ENCODE peak calls at places on chromosomes 7 and 10, in nine cellular contexts. U is left cardiac atrium; C is activated CD8-positive, alpha-beta T cell treated with anti-CD3 and anti-CD28 coated beads, Interleukin-2, amount 10 ng/mL, durations not matched to agents 7 days and 5 days; P is CD8-positive, alpha-beta T cell; A is aorta; O is HCT116; V is left lobe of liver; K is thoracic aorta; Z is activated T-cell treated with anti-CD3 and anti-CD28 coated beads, Interleukin-2, amount 50 U/mL, for 4 hours. N is an unnamed sample.

GRCh38 chr10:32961892-32962369 is 3.9 kb upstream of the ITGB1 start:
- ATAC-seq in V (no peak), C (no peak), A (peak; percentile 55), P (no peak), Z (no peak), K (peak; percentile 89), U (no peak), O (peak; percentile 46), N (peak; percentile 67)

GRCh38 chr10:3902809-3903410 is 117.9 kb upstream of the KLF6 start:
- ATAC-seq in K (no peak), A (no peak), Z (peak; percentile 61), P (peak; percentile 37), U (no peak), O (no peak), C (no peak), V (no peak), N (peak; percentile 57)

GRCh38 chr7:133349101-133349500 is 96.2 kb downstream of the EXOC4 start:
- ATAC-seq in A (no peak), P (no peak), Z (no peak), V (no peak), K (no peak), U (no peak), C (no peak), O (no peak), N (no peak)

GRCh38 chr10:116688241-116688711 is 54.1 kb downstream of the HSPA12A start:
- ATAC-seq in K (no peak), O (no peak), C (no peak), U (peak; percentile 72), P (no peak), Z (no peak), V (no peak), A (peak; percentile 33), N (peak; percentile 54)

GRCh38 chr7:148456351-148456750 is 134.2 kb upstream of the C7orf33 start:
- ATAC-seq in P (no peak), Z (no peak), U (no peak), A (no peak), C (no peak), V (no peak), O (no peak), K (no peak), N (no peak)

GRCh38 chr7:70153946-70154345 is 555.7 kb downstream of the AUTS2 start:
- ATAC-seq in Z (no peak), A (no peak), K (no peak), U (no peak), P (no peak), C (no peak), O (no peak), V (no peak), N (no peak)

GRCh38 chr7:116783666-116784318 is 78.6 kb upstream of the CAPZA2 start:
- ATAC-seq in V (no peak), A (no peak), Z (no peak), C (no peak), U (no peak), K (no peak), O (no peak), P (no peak), N (no peak)

GRCh38 chr10:4263281-4263921 is 478.4 kb upstream of the KLF6 start:
- ATAC-seq in Z (no peak), U (no peak), K (no peak), O (no peak), P (no peak), C (no peak), A (peak; percentile 47), V (peak; percentile 81), N (no peak)

GRCh38 chr7:123798527-123799188 is 46.3 kb upstream of the HYAL4 start:
- ATAC-seq in U (no peak), P (no peak), V (no peak), Z (no peak), C (no peak), A (no peak), O (peak; percentile 60), K (no peak), N (no peak)